ENCODE peak calls at places on chromosomes 1 and 21, in ten cellular contexts. Q is HuH-7.5, C is cardiac fibroblast, V is Kasumi-1, F is GM12864, D is EH, O is B cell, X is type B pancreatic cell, S is epithelial cell of prostate, T is SJSA1. U is an unnamed sample.

GRCh38 chr1:43978551-43979260 is at the start of gene B4GALT2:
- DNase-seq in F (no peak), V (peak), Q (peak), S (no peak), C (peak), T (no peak), O (peak), D (peak), X (peak), U (no peak)

GRCh38 chr1:152577168-152577567 is 3.1 kb downstream of the LCE3D start:
- DNase-seq in S (no peak), C (no peak), V (no peak), Q (no peak), D (no peak), F (peak), T (no peak), X (no peak), O (no peak), U (no peak)

GRCh38 chr1:154866995-154867795 is 2.9 kb downstream of the KCNN3 start:
- DNase-seq in O (no peak), F (no peak), D (peak), T (peak), S (no peak), C (peak), Q (no peak), V (no peak), X (no peak), U (peak)

GRCh38 chr21:41726970-41727783 is 39.7 kb downstream of the RIPK4 start:
- DNase-seq in D (peak), V (no peak), S (peak), C (peak), T (peak), Q (no peak), F (no peak), X (no peak), O (no peak), U (no peak)

GRCh38 chr1:101820080-101820479 is 176.6 kb downstream of the OLFM3 start:
- DNase-seq in F (no peak), D (peak), C (peak), O (no peak), X (no peak), S (no peak), Q (no peak), V (peak), T (no peak), U (no peak)

GRCh38 chr1:6578624-6579373 is 995 bp upstream of the ZBTB48 start:
- DNase-seq in C (no peak), T (no peak), O (no peak), X (no peak), F (no peak), Q (no peak), V (no peak), D (no peak), S (no peak), U (no peak)

GRCh38 chr1:172090511-172090817 is 249.2 kb downstream of the DNM3 start:
- DNase-seq in C (no peak), X (no peak), F (no peak), O (no peak), V (no peak), Q (no peak), D (no peak), T (no peak), S (no peak), U (no peak)

GRCh38 chr1:209232759-209233158 is 350.8 kb upstream of the CAMK1G start:
- DNase-seq in C (no peak), V (no peak), X (no peak), O (no peak), Q (no peak), F (no peak), D (no peak), S (no peak), T (no peak), U (no peak)

GRCh38 chr1:51061231-51061943 is 40.6 kb upstream of the C1orf185 start:
- DNase-seq in Q (no peak), D (peak), O (no peak), V (no peak), X (no peak), S (no peak), C (peak), T (no peak), F (no peak), U (no peak)

GRCh38 chr1:27341525-27342252 is at the start of gene SYTL1:
- DNase-seq in X (no peak), V (peak), D (peak), F (no peak), O (peak), S (peak), C (peak), Q (no peak), T (no peak), U (no peak)

GRCh38 chr1:198118136-198118535 is 38.7 kb upstream of the NEK7 start:
- DNase-seq in X (no peak), D (peak), V (no peak), F (no peak), C (peak), S (peak), T (no peak), Q (no peak), O (no peak), U (peak)

GRCh38 chr1:27522148-27522859 is 32.3 kb upstream of the WASF2 start:
- DNase-seq in D (no peak), O (no peak), X (no peak), T (no peak), V (no peak), S (peak), Q (no peak), C (no peak), F (no peak), U (no peak)

GRCh38 chr1:183636783-183637182 is 1.2 kb upstream of the ARPC5 start:
- DNase-seq in C (no peak), Q (no peak), D (no peak), S (no peak), X (no peak), T (no peak), V (no peak), O (no peak), F (no peak), U (no peak)

GRCh38 chr1:61184035-61184713 is 101.8 kb downstream of the NFIA start:
- DNase-seq in V (no peak), X (no peak), T (no peak), Q (peak), S (peak), C (peak), D (peak), O (no peak), F (no peak), U (peak)

GRCh38 chr1:220880726-220881506 is 1.7 kb downstream of the HLX start:
- DNase-seq in X (no peak), T (no peak), C (peak), S (no peak), V (peak), D (peak), F (no peak), O (peak), Q (no peak), U (no peak)

GRCh38 chr1:63635681-63636080 is 42.5 kb downstream of the PGM1 start:
- DNase-seq in Q (no peak), S (no peak), V (no peak), O (no peak), D (peak), T (no peak), X (no peak), F (no peak), C (peak), U (peak)

GRCh38 chr1:67134692-67135091 is at the start of gene C1orf141:
- DNase-seq in S (no peak), O (no peak), F (no peak), T (no peak), C (peak), Q (no peak), D (no peak), X (no peak), V (no peak), U (no peak)

GRCh38 chr1:98749152-98749756 is 87.7 kb downstream of the SNX7 start:
- DNase-seq in S (no peak), D (peak), C (peak), O (no peak), F (no peak), X (no peak), V (peak), T (no peak), Q (no peak), U (no peak)

GRCh38 chr1:245156736-245157505 is 2.1 kb downstream of the KIF26B start:
- DNase-seq in V (peak), X (no peak), C (peak), Q (peak), O (no peak), F (no peak), T (no peak), S (no peak), D (peak), U (no peak)

GRCh38 chr1:44650159-44650831 is 24.0 kb downstream of the TMEM53 start:
- DNase-seq in F (no peak), S (no peak), X (peak), V (no peak), O (no peak), T (no peak), C (no peak), Q (no peak), D (no peak), U (no peak)

GRCh38 chr1:2229032-2229920 is 1.2 kb downstream of the SKI start:
- DNase-seq in F (no peak), V (peak), D (peak), C (peak), Q (peak), O (peak), T (peak), S (no peak), X (peak), U (no peak)

GRCh38 chr21:35829014-35829525 is 231.3 kb downstream of the SETD4 start:
- DNase-seq in C (no peak), D (no peak), X (no peak), O (no peak), V (no peak), S (no peak), T (no peak), F (no peak), Q (no peak), U (no peak)

GRCh38 chr1:28115267-28115666 is 26.9 kb upstream of the EYA3 start:
- DNase-seq in O (no peak), X (no peak), S (no peak), D (peak), Q (no peak), T (no peak), C (peak), V (peak), F (no peak), U (no peak)

GRCh38 chr1:23098463-23099170 is 70.0 kb downstream of the LUZP1 start:
- DNase-seq in D (peak), T (peak), X (no peak), F (peak), V (peak), C (peak), S (no peak), O (peak), Q (no peak), U (peak)

GRCh38 chr1:159705251-159705910 is 9.0 kb downstream of the CRP start:
- DNase-seq in Q (no peak), C (no peak), S (no peak), D (no peak), V (no peak), T (no peak), O (no peak), X (no peak), F (no peak), U (no peak)

GRCh38 chr1:56509713-56510641 is 69.4 kb downstream of the PLPP3 start:
- DNase-seq in F (no peak), Q (peak), T (no peak), S (no peak), C (no peak), V (no peak), X (no peak), O (no peak), D (no peak), U (no peak)

GRCh38 chr1:44780583-44781121 is 5.3 kb downstream of the RPS8 start:
- DNase-seq in F (no peak), D (no peak), Q (no peak), V (no peak), X (no peak), S (no peak), T (no peak), O (no peak), C (no peak), U (no peak)

GRCh38 chr21:34336756-34337391 is 26.9 kb upstream of the KCNE2 start:
- DNase-seq in S (no peak), Q (no peak), X (no peak), V (no peak), O (no peak), D (peak), T (peak), C (peak), F (no peak), U (no peak)

GRCh38 chr1:77316006-77316405 is 34.2 kb downstream of the AK5 start:
- DNase-seq in T (no peak), V (no peak), X (no peak), S (peak), D (peak), C (peak), F (no peak), O (no peak), Q (no peak), U (no peak)

GRCh38 chr1:155277896-155278688 is 829 bp downstream of the HCN3 start:
- DNase-seq in F (no peak), D (peak), V (peak), O (peak), S (no peak), C (peak), T (no peak), Q (peak), X (no peak), U (no peak)

GRCh38 chr1:165463978-165464377 is 19.1 kb upstream of the RXRG start:
- DNase-seq in S (no peak), Q (no peak), F (no peak), X (no peak), V (no peak), T (no peak), C (no peak), O (no peak), D (no peak), U (no peak)

GRCh38 chr1:201508809-201509208 is 1.9 kb upstream of the CSRP1 start:
- DNase-seq in D (peak), X (no peak), O (no peak), C (no peak), T (no peak), F (no peak), S (no peak), V (no peak), Q (no peak), U (no peak)

GRCh38 chr1:165129568-165130164 is 226.8 kb downstream of the LMX1A start:
- DNase-seq in S (peak), C (peak), O (no peak), X (peak), Q (peak), T (peak), D (peak), F (no peak), V (peak), U (no peak)

GRCh38 chr1:23845163-23845562 is 19.9 kb upstream of the HMGCL start:
- DNase-seq in Q (no peak), T (no peak), O (no peak), F (no peak), S (no peak), V (no peak), X (no peak), C (no peak), D (no peak), U (no peak)

GRCh38 chr1:10917513-10918454 is 94.7 kb upstream of the TARDBP start:
- DNase-seq in Q (no peak), X (no peak), F (no peak), V (peak), C (no peak), O (no peak), S (no peak), T (no peak), D (no peak), U (no peak)

U was measured in smooth muscle cell of the brain vasculature.